ENCODE peak calls at places on chromosomes 3 and 15, in five cellular contexts. Z is sigmoid colon, K is lower lobe of right lung, U is fibroblast of the aortic adventitia, N is kidney epithelial cell. V is an unnamed sample.

GRCh38 chr3:12444582-12445468 is 39.5 kb upstream of the TSEN2 start:
- DNase-seq in K (no peak), U (no peak), N (peak), Z (peak), V (peak)

GRCh38 chr3:57783186-57784088 is 27.3 kb downstream of the SLMAP start:
- DNase-seq in K (peak), N (no peak), U (peak), Z (no peak), V (no peak)

GRCh38 chr15:55481842-55482241 is 26.2 kb downstream of the DNAAF4 start:
- DNase-seq in U (no peak), N (no peak), Z (no peak), K (no peak), V (no peak)

GRCh38 chr15:66294157-66294931 is 976 bp downstream of the DIS3L start:
- DNase-seq in K (peak), Z (no peak), N (peak), U (peak), V (peak)

GRCh38 chr3:138914870-138915502 is 32.0 kb downstream of the FOXL2 start:
- DNase-seq in K (no peak), U (peak), Z (no peak), N (no peak), V (no peak)

GRCh38 chr3:30011237-30011803 is 595.1 kb upstream of the TGFBR2 start:
- DNase-seq in K (no peak), U (no peak), Z (no peak), N (no peak), V (no peak)

GRCh38 chr3:13219077-13219901 is 146.1 kb upstream of the IQSEC1 start:
- DNase-seq in U (no peak), K (no peak), Z (no peak), N (no peak), V (no peak)

GRCh38 chr15:31341501-31342195 is 15.0 kb downstream of the KLF13 start:
- DNase-seq in Z (no peak), U (no peak), N (no peak), K (no peak), V (no peak)

GRCh38 chr3:24508423-24508839 is 13.8 kb upstream of the THRB start:
- DNase-seq in K (no peak), U (peak), Z (no peak), N (no peak), V (peak)

GRCh38 chr3:43206632-43207031 is 79.7 kb upstream of the SNRK start:
- DNase-seq in U (no peak), Z (no peak), N (no peak), K (no peak), V (no peak)

GRCh38 chr15:68054658-68055223 is 626 bp downstream of the PIAS1 start:
- DNase-seq in U (no peak), N (no peak), Z (peak), K (peak), V (peak)

GRCh38 chr3:120450914-120451669 is at the start of gene FSTL1:
- DNase-seq in U (peak), K (no peak), Z (peak), N (no peak), V (peak)

GRCh38 chr3:45180051-45180450 is 33.9 kb upstream of the CDCP1 start:
- DNase-seq in Z (no peak), K (no peak), U (peak), N (peak), V (peak)

GRCh38 chr15:48389701-48390143 is 58.5 kb downstream of the DUT start:
- DNase-seq in Z (peak), N (no peak), K (no peak), U (peak), V (peak)

GRCh38 chr3:149816986-149817385 is 4.0 kb downstream of the RNF13 start:
- DNase-seq in K (no peak), U (peak), N (no peak), Z (no peak), V (no peak)

GRCh38 chr3:45640724-45641361 is 46.3 kb downstream of the LIMD1 start:
- DNase-seq in K (no peak), Z (no peak), U (no peak), N (no peak), V (no peak)

GRCh38 chr3:111248406-111248805 is 176.8 kb downstream of the NECTIN3 start:
- DNase-seq in K (no peak), Z (no peak), U (no peak), N (no peak), V (no peak)

GRCh38 chr3:27431116-27431515 is 53.1 kb downstream of the SLC4A7 start:
- DNase-seq in Z (peak), K (no peak), N (peak), U (peak), V (peak)

GRCh38 chr3:189953551-189953950 is 167.1 kb downstream of the P3H2 start:
- DNase-seq in U (peak), K (no peak), Z (no peak), N (no peak), V (peak)

GRCh38 chr15:25368855-25369254 is 70.0 kb downstream of the UBE3A start:
- DNase-seq in N (no peak), U (no peak), Z (no peak), K (no peak), V (peak)

GRCh38 chr3:39166134-39166710 is 12.8 kb upstream of the CSRNP1 start:
- DNase-seq in Z (no peak), K (no peak), N (no peak), U (peak), V (peak)
- TF ChIP-seq CTCF in Z (no peak), K (no peak), N (no peak), U (no peak), V (peak)

DNA sequence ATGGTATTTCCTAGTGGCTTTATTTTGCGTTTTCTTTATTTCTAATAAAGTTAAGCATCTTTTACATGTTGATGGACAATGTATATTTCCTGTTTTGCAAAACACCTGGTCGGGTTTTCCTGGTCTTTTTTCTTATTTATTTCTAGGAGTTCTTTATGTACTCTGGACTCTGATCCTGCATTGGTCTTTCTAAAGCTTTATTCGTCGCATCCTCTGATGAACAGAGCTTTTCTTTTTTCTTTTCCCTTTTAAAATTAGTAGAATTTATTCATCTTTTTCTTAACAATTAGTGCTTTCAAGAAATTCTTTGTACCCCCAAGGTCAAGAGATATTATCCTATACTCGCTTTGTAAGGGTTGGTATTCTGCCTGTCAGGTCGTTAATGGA is 32.2 kb downstream of the ZDHHC19 start:
- DNase-seq in U (no peak), Z (no peak), N (no peak), K (no peak), V (no peak)
- H3K4me3 ChIP-seq in U (no peak), Z (no peak), N (no peak), K (no peak), V (no peak)

DNA sequence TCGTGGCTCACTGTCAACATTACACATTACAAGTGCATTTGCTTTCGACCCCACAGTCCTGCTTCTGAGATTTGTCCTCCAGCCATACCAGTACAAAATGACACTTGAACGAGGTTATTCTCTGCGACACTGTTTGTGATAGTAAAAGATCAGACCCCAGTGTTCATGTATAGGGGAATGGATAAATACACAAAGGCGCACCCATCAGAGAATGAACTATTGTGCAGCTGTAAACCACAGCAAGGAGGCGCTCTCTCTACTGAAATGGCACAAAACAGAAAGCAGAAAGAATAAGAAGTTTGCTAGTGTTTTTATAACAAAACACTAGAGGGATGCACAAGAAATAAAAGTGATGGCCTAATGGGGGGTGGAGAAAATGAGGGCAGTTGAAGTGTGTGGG is 4.9 kb upstream of the CHSY1 start:
- DNase-seq in K (no peak), Z (no peak), U (no peak), N (no peak), V (no peak)
- TF ChIP-seq CTCF in K (no peak), Z (no peak), U (peak), N (peak), V (peak)

DNA sequence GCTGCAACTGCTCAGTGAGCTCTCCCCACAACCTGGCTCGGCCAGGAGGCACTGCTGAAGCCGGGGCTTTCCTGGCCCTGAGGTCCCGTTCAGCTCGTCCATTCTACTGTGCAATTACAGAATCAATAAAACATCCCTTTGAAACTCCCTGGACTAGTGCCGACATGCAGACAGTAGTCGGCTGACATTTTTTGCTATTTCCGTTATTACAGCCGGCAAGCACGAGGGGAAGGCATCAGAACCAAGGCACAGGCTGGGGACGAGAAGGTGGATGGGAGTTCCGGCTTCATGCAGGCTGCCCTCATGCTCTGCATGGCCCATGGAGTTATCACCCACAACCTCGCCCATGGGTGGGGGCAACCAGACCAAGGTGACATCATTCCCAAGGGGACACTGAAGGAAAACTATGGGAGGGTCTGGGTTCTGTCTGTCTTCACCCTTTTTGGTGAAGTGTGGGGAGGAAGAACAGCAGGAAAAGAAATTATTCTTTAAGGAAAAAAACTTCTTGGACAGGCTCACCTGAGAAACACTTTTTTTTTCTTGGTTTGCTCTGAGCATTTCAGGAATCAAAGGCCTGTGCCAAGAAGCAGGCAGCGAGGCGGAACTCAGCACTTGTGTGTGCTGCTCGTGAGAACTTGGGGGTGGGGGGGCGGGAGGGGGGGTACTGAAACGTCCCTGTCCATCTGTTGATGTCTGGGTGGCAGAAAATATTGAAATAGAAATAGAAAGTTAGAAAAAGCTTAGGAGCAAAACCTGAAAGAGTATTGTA is 154.5 kb downstream of the FOXP1 start:
- DNase-seq in K (peak), Z (peak), N (no peak), U (peak), V (peak)
- H3K4me3 ChIP-seq in K (peak), Z (peak), N (no peak), U (no peak), V (no peak)

GRCh38 chr3:51141573-51141972 is 243.5 kb upstream of the MANF start:
- DNase-seq in U (no peak), K (no peak), Z (no peak), N (no peak), V (no peak)
- TF ChIP-seq CTCF in U (no peak), K (no peak), Z (no peak), N (no peak), V (no peak)

GRCh38 chr3:48469046-48469915 is 22.7 kb downstream of the ATRIP start:
- DNase-seq in K (no peak), U (no peak), N (no peak), Z (no peak), V (no peak)
- H3K4me3 ChIP-seq in K (no peak), U (no peak), N (no peak), Z (no peak), V (no peak)

DNA sequence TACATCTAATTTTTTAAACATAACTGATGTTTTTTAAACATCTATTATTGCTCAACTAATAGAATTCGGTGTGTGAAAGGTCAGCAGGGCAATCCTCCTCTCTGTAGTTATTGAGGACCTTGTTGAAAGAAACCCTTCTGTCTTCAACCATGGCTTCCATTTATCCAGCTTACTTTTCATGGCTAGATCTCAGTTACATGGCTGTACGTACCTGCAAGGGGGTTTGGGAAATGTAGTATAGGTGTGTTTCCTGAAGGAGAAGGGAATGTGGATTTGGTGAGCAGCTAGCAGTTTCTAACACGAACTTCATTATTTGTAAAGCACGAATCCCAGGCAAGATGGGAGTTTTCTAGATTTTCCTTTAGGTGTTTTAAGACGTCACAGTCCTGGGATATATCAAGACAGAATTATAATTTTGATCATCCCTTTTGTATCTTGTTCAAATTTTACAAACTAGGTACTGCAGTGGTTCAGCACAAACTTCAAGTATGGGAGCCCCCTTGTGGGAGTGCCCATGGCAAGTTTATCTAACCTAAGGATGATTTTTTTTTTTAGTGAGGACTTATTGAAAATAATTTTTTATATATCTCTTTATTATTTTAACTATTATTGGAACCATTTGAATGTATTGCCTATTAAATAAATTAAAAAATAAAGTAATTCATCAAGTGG is 41.6 kb downstream of the FBXL2 start:
- DNase-seq in U (peak), K (no peak), Z (no peak), N (no peak), V (peak)
- TF ChIP-seq CTCF in U (peak), K (no peak), Z (peak), N (no peak), V (peak)

GRCh38 chr3:165455360-165455759 is 259.2 kb upstream of the SLITRK3 start:
- DNase-seq in U (no peak), Z (no peak), K (no peak), N (no peak), V (no peak)

GRCh38 chr3:165459924-165460540 is 263.8 kb upstream of the SLITRK3 start:
- DNase-seq in U (peak), K (no peak), N (peak), Z (no peak), V (no peak)

GRCh38 chr3:165462616-165463334 is 266.6 kb upstream of the SLITRK3 start:
- DNase-seq in Z (no peak), N (no peak), U (peak), K (no peak), V (no peak)

GRCh38 chr3:165457096-165457495 is 260.9 kb upstream of the SLITRK3 start:
- DNase-seq in Z (no peak), K (no peak), U (no peak), N (no peak), V (no peak)

DNA sequence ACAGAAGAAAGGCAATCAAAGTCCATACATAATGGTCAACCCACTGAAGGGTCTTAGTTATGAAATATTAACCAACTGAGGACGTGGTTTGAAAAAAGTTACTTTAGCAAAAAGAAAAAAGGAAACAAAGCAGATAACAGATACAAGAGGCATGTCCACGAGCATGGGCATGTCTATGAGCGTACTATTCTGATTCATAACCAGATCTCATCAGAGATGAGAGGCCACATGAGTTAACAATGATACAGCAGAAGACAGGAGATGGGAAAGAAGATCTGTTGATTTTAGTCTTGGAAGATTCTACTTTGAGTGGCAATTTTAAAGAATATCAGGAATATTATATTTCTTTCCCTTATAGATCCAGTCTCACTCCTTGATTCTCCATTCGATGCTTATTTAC is 262.9 kb upstream of the SLITRK3 start:
- DNase-seq in N (no peak), Z (no peak), K (no peak), U (no peak), V (no peak)
- H3K4me3 ChIP-seq in N (no peak), Z (no peak), K (no peak), U (no peak), V (no peak)